ENCODE peak calls at places on chromosomes 16 and 17, in nine cellular contexts. R, U, G, Y, C, T, X, D and E are unnamed samples.
A peak's percentile ranks its signal among the peaks of the same experiment; 100 is the strongest.

GRCh38 chr17:76038050-76038449 is 10.9 kb upstream of the EVPL start:
- DNase-seq in R (no peak), Y (no peak), T (no peak), D (peak; percentile 28), X (no peak), G (no peak), C (no peak), U (no peak), E (no peak)

GRCh38 chr16:87207509-87207908 is 109.7 kb downstream of the C16orf95 start:
- DNase-seq in D (peak; percentile 47), U (peak; percentile 87), T (no peak), R (no peak), X (peak; percentile 44), Y (peak; percentile 92), C (no peak), G (no peak), E (no peak)

GRCh38 chr17:33521784-33522183 is 228.7 kb upstream of the ASIC2 start:
- DNase-seq in D (no peak), C (no peak), X (no peak), T (no peak), R (no peak), Y (no peak), G (no peak), U (no peak), E (no peak)

GRCh38 chr16:56603589-56603988 is 4.8 kb upstream of the MT2A start:
- DNase-seq in U (peak; percentile 47), X (no peak), G (no peak), T (no peak), D (peak; percentile 48), R (no peak), C (no peak), Y (peak; percentile 27), E (no peak)

GRCh38 chr17:62737513-62737912 is 70.6 kb downstream of the MARCHF10 start:
- DNase-seq in X (no peak), D (no peak), G (peak; percentile 17), Y (no peak), U (no peak), T (no peak), C (no peak), R (no peak), E (peak; percentile 35)

GRCh38 chr16:84513111-84514065 is 8.9 kb upstream of the MEAK7 start:
- DNase-seq in C (no peak), R (no peak), T (no peak), Y (no peak), U (peak; percentile 60), D (peak; percentile 51), X (no peak), G (no peak), E (no peak)

GRCh38 chr16:13312063-13312462 is 410.7 kb downstream of the SHISA9 start:
- DNase-seq in G (no peak), X (no peak), U (no peak), D (no peak), T (no peak), R (no peak), C (no peak), Y (no peak), E (no peak)

GRCh38 chr16:88783391-88784073 is 1.5 kb downstream of the PIEZO1 start:
- DNase-seq in R (peak; percentile 67), Y (peak; percentile 30), T (no peak), U (peak; percentile 47), C (peak; percentile 57), G (no peak), D (peak; percentile 24), X (peak; percentile 53), E (no peak)

GRCh38 chr16:2826591-2827480 is 3.3 kb upstream of the ZG16B start:
- DNase-seq in G (no peak), X (no peak), Y (no peak), C (peak; percentile 30), U (no peak), R (no peak), D (no peak), T (no peak), E (no peak)

GRCh38 chr16:13325396-13325795 is 424.0 kb downstream of the SHISA9 start:
- DNase-seq in G (no peak), T (no peak), X (no peak), Y (no peak), D (no peak), C (no peak), U (no peak), R (no peak), E (no peak)

GRCh38 chr16:21646091-21646490 is 6.3 kb downstream of the IGSF6 start:
- DNase-seq in T (no peak), U (no peak), C (no peak), R (no peak), X (no peak), G (no peak), D (no peak), Y (peak; percentile 20), E (no peak)

GRCh38 chr17:73291260-73291801 is 20.5 kb downstream of the CDC42EP4 start:
- DNase-seq in Y (peak; percentile 90), X (peak; percentile 75), C (peak; percentile 85), D (peak; percentile 88), T (peak; percentile 67), U (peak; percentile 95), R (no peak), G (no peak), E (no peak)

GRCh38 chr17:42548070-42548837 is 4.5 kb upstream of the HSD17B1 start:
- DNase-seq in D (peak; percentile 56), C (peak; percentile 89), Y (no peak), U (no peak), T (no peak), G (peak; percentile 61), R (no peak), X (no peak), E (peak; percentile 74)

GRCh38 chr16:84581161-84581560 is 36.7 kb downstream of the COTL1 start:
- DNase-seq in U (no peak), D (no peak), Y (no peak), X (no peak), T (no peak), G (no peak), C (no peak), R (no peak), E (no peak)

GRCh38 chr16:28319476-28320022 is 27.2 kb downstream of the SBK1 start:
- DNase-seq in Y (no peak), X (no peak), D (no peak), U (no peak), R (no peak), T (no peak), C (peak; percentile 41), G (no peak), E (no peak)

GRCh38 chr17:81667754-81668153 is 1.2 kb downstream of the CCDC137 start:
- DNase-seq in G (no peak), D (no peak), Y (no peak), C (no peak), R (no peak), X (no peak), U (no peak), T (no peak), E (no peak)

GRCh38 chr17:20234266-20234665 is 225.1 kb downstream of the SPECC1 start:
- DNase-seq in T (no peak), X (no peak), U (no peak), C (no peak), Y (no peak), G (peak; percentile 41), D (no peak), R (no peak), E (peak; percentile 41)

GRCh38 chr16:78184554-78185183 is 85.2 kb downstream of the WWOX start:
- DNase-seq in X (no peak), U (peak; percentile 89), T (no peak), C (no peak), G (no peak), Y (no peak), D (peak; percentile 16), R (no peak), E (no peak)

GRCh38 chr16:79372504-79373184 is 227.9 kb downstream of the MAF start:
- DNase-seq in U (peak; percentile 56), Y (no peak), D (peak; percentile 57), X (peak; percentile 8), R (no peak), T (peak; percentile 68), C (no peak), G (no peak), E (peak; percentile 26)

GRCh38 chr17:1713878-1714487 is 3.8 kb upstream of the TLCD2 start:
- DNase-seq in U (peak; percentile 55), D (peak; percentile 59), C (peak; percentile 58), Y (peak; percentile 52), T (peak; percentile 51), X (no peak), R (no peak), G (no peak), E (no peak)

GRCh38 chr16:72224260-72224768 is 52.4 kb upstream of the PMFBP1 start:
- DNase-seq in C (no peak), Y (no peak), R (no peak), X (no peak), D (no peak), U (no peak), T (no peak), G (no peak), E (no peak)

GRCh38 chr16:1054660-1055556 is 17.6 kb upstream of the SSTR5 start:
- DNase-seq in D (peak; percentile 3), T (no peak), G (no peak), R (no peak), X (peak; percentile 40), U (peak; percentile 42), Y (peak; percentile 49), C (peak; percentile 60), E (peak; percentile 26)

GRCh38 chr16:56204836-56205235 is 13.5 kb downstream of the GNAO1 start:
- DNase-seq in D (no peak), G (no peak), R (no peak), T (no peak), Y (no peak), U (no peak), C (no peak), X (no peak), E (no peak)

GRCh38 chr17:66451188-66452149 is 149.1 kb downstream of the PRKCA start:
- DNase-seq in U (no peak), Y (no peak), C (no peak), X (no peak), T (no peak), R (no peak), D (no peak), G (no peak), E (no peak)

GRCh38 chr17:65403616-65404015 is 157.8 kb downstream of the AXIN2 start:
- DNase-seq in U (no peak), X (no peak), Y (no peak), G (no peak), C (no peak), R (no peak), D (no peak), T (no peak), E (no peak)

GRCh38 chr17:66805567-66805966 is 29.4 kb upstream of the CACNG5 start:
- DNase-seq in C (no peak), T (no peak), D (no peak), G (no peak), Y (no peak), U (no peak), X (no peak), R (no peak), E (no peak)

GRCh38 chr17:73380439-73381106 is 68.8 kb upstream of the CDC42EP4 start:
- DNase-seq in G (no peak), R (no peak), X (no peak), C (no peak), T (no peak), Y (no peak), U (no peak), D (no peak), E (no peak)